ENCODE peak calls at places on chromosomes 6 and 20, in five cellular contexts. Y is RPMI7951, G is EL, J is brain pericyte, X is Caki2. W is an unnamed sample.

GRCh38 chr20:11375368-11375767 is 542.3 kb upstream of the BTBD3 start:
- DNase-seq in X (no peak), G (no peak), Y (no peak), J (no peak), W (no peak)

GRCh38 chr6:119174879-119175817 is 96.7 kb upstream of the FAM184A start:
- DNase-seq in G (peak), X (no peak), Y (no peak), J (no peak), W (no peak)

GRCh38 chr6:133350928-133351327 is 109.8 kb downstream of the EYA4 start:
- DNase-seq in G (no peak), X (no peak), Y (no peak), J (no peak), W (no peak)

GRCh38 chr20:24681634-24682495 is 212.4 kb downstream of the SYNDIG1 start:
- DNase-seq in Y (no peak), X (no peak), G (no peak), J (no peak), W (no peak)

GRCh38 chr6:53581161-53581560 is 36.3 kb upstream of the GCLC start:
- DNase-seq in Y (peak), G (peak), J (no peak), X (no peak), W (no peak)

GRCh38 chr20:18943542-18943941 is 130.0 kb downstream of the SCP2D1 start:
- DNase-seq in G (no peak), X (no peak), J (no peak), Y (peak), W (no peak)

GRCh38 chr6:111683749-111684267 is 78.1 kb upstream of the TRAF3IP2 start:
- DNase-seq in Y (no peak), X (no peak), J (no peak), G (peak), W (no peak)

GRCh38 chr20:5654557-5654956 is 95.6 kb upstream of the SHLD1 start:
- DNase-seq in G (peak), X (peak), Y (peak), J (no peak), W (no peak)

GRCh38 chr6:120137492-120137891 is 787.9 kb upstream of the MAN1A1 start:
- DNase-seq in X (no peak), G (no peak), Y (no peak), J (no peak), W (no peak)

GRCh38 chr6:43609402-43609801 is 19.7 kb downstream of the GTPBP2 start:
- DNase-seq in Y (no peak), X (no peak), G (no peak), J (no peak), W (no peak)

GRCh38 chr6:36443498-36443844 is 671 bp downstream of the KCTD20 start:
- DNase-seq in G (peak), Y (no peak), X (peak), J (no peak), W (no peak)

GRCh38 chr6:89209457-89209856 is 7.7 kb downstream of the GABRR1 start:
- DNase-seq in J (no peak), Y (no peak), G (no peak), X (no peak), W (no peak)

GRCh38 chr20:9021699-9022098 is 47.2 kb upstream of the PLCB4 start:
- DNase-seq in X (peak), G (no peak), J (no peak), Y (peak), W (no peak)

GRCh38 chr6:121539537-121539936 is 104.1 kb downstream of the GJA1 start:
- DNase-seq in X (no peak), Y (no peak), J (no peak), G (no peak), W (no peak)

GRCh38 chr20:310645-311044 is 13.3 kb downstream of the ZCCHC3 start:
- DNase-seq in G (no peak), Y (no peak), X (no peak), J (no peak), W (no peak)

GRCh38 chr6:162153991-162154390 is 573.6 kb downstream of the PRKN start:
- DNase-seq in X (no peak), Y (no peak), G (no peak), J (no peak), W (no peak)

GRCh38 chr20:13220194-13220856 is 749 bp upstream of the ISM1 start:
- DNase-seq in X (peak), G (peak), J (peak), Y (peak), W (no peak)

GRCh38 chr6:13407709-13408695 is 79.4 kb downstream of the GFOD1 start:
- DNase-seq in Y (peak), X (peak), J (no peak), G (peak), W (no peak)

GRCh38 chr6:74269601-74269860 is 573.5 kb downstream of the CD109 start:
- DNase-seq in X (no peak), Y (no peak), J (no peak), G (no peak), W (no peak)

GRCh38 chr6:166736606-166737005 is 109.6 kb upstream of the RPS6KA2 start:
- DNase-seq in G (peak), X (peak), Y (peak), J (no peak), W (no peak)

GRCh38 chr6:24089741-24090140 is 36.3 kb upstream of the NRSN1 start:
- DNase-seq in Y (no peak), X (no peak), J (no peak), G (no peak), W (no peak)

GRCh38 chr20:381581-382290 is 1.2 kb downstream of the TRIB3 start:
- DNase-seq in X (peak), G (peak), Y (peak), J (no peak), W (peak)

GRCh38 chr6:82260890-82261732 is 13.6 kb upstream of the IBTK start:
- DNase-seq in G (no peak), J (no peak), Y (no peak), X (no peak), W (no peak)

GRCh38 chr20:31857861-31858835 is 12.2 kb downstream of the DUSP15 start:
- DNase-seq in Y (no peak), J (no peak), X (no peak), G (no peak), W (no peak)

GRCh38 chr6:27214126-27214601 is 33.3 kb upstream of the PRSS16 start:
- DNase-seq in J (no peak), Y (no peak), X (peak), G (peak), W (no peak)

GRCh38 chr6:45626087-45626891 is 248.6 kb upstream of the SUPT3H start:
- DNase-seq in J (no peak), Y (peak), G (peak), X (no peak), W (no peak)

GRCh38 chr20:33276303-33277113 is 6.5 kb upstream of the BPIFB1 start:
- DNase-seq in Y (no peak), X (no peak), J (no peak), G (no peak), W (no peak)

GRCh38 chr20:56361888-56362287 is 3.1 kb downstream of the FAM210B start:
- DNase-seq in Y (no peak), J (no peak), X (no peak), G (no peak), W (no peak)

GRCh38 chr6:168956884-168957730 is 296.5 kb downstream of the THBS2 start:
- DNase-seq in Y (peak), G (peak), J (peak), X (peak), W (peak)

GRCh38 chr6:157087974-157088373 is 235.3 kb downstream of the TMEM242 start:
- DNase-seq in J (no peak), Y (no peak), X (no peak), G (no peak), W (no peak)

W was measured in T follicular helper cell.